ENCODE peak calls at places on chromosome 18, in four cellular contexts. E, N, U and L are unnamed samples.
A peak's percentile ranks its signal among the peaks of the same experiment; 100 is the strongest.

GRCh38 chr18:43077510-43078290 is 37.8 kb downstream of the RIT2 start:
- DNase-seq in N (no peak), U (no peak), E (no peak), L (no peak)

GRCh38 chr18:76376668-76377358 is 118.2 kb downstream of the ZNF516 start:
- DNase-seq in E (no peak), U (no peak), N (peak; percentile 87), L (no peak)

GRCh38 chr18:36839835-36840234 is 10.9 kb downstream of the KIAA1328 start:
- DNase-seq in N (no peak), E (no peak), U (no peak), L (no peak)

GRCh38 chr18:41244751-41245150 is 710.3 kb upstream of the PIK3C3 start:
- DNase-seq in N (no peak), U (no peak), E (no peak), L (no peak)

GRCh38 chr18:45441110-45441842 is 174.0 kb upstream of the SLC14A2 start:
- DNase-seq in U (no peak), N (no peak), E (peak; percentile 50), L (no peak)

GRCh38 chr18:8525692-8526091 is 83.5 kb upstream of the RAB12 start:
- DNase-seq in E (no peak), N (peak; percentile 21), U (peak; percentile 9), L (no peak)

GRCh38 chr18:45103319-45104070 is 422.8 kb downstream of the SETBP1 start:
- DNase-seq in N (no peak), U (no peak), E (no peak), L (no peak)

GRCh38 chr18:23388357-23388756 is 64.7 kb upstream of the RIOK3 start:
- DNase-seq in E (no peak), U (no peak), N (no peak), L (no peak)

GRCh38 chr18:59029663-59030421 is 109.8 kb upstream of the SEC11C start:
- DNase-seq in N (no peak), E (no peak), U (no peak), L (no peak)

GRCh38 chr18:379665-380356 is 112.0 kb upstream of the THOC1 start:
- DNase-seq in N (no peak), U (no peak), E (no peak), L (no peak)